ENCODE peak calls at places on chromosome X, in four cellular contexts. One of them, this sample, is unnamed.

GRCh38 chrX:145213504-145213903 is 33.8 kb upstream of the SPANXN1 start:
- DNase-seq in HepG2: no peak
- DNase-seq in A549: peak; percentile 19
- DNase-seq in K562: peak; percentile 3
- DNase-seq in this sample: no peak

GRCh38 chrX:23797371-23798128 is 14.6 kb downstream of the SAT1 start:
- DNase-seq in K562: no peak
- DNase-seq in HepG2: no peak
- DNase-seq in A549: no peak
- DNase-seq in this sample: no peak

GRCh38 chrX:16002185-16002584 is 121.2 kb upstream of the GRPR start:
- DNase-seq in HepG2: no peak
- DNase-seq in K562: no peak
- DNase-seq in A549: no peak
- DNase-seq in this sample: no peak

GRCh38 chrX:17375631-17376380 is 806 bp downstream of the NHS start:
- DNase-seq in HepG2: no peak
- DNase-seq in K562: no peak
- DNase-seq in A549: peak; percentile 48
- DNase-seq in this sample: peak; percentile 38

GRCh38 chrX:41984628-41985027 is 61.3 kb upstream of the CASK start:
- DNase-seq in HepG2: no peak
- DNase-seq in K562: no peak
- DNase-seq in A549: no peak
- DNase-seq in this sample: no peak

GRCh38 chrX:43643662-43644061 is 12.4 kb upstream of the MAOA start:
- DNase-seq in HepG2: no peak
- DNase-seq in A549: no peak
- DNase-seq in K562: no peak
- DNase-seq in this sample: no peak

GRCh38 chrX:97290199-97290598 is 406.5 kb downstream of the RPA4 start:
- DNase-seq in A549: no peak
- DNase-seq in HepG2: peak; percentile 14
- DNase-seq in K562: no peak
- DNase-seq in this sample: no peak

GRCh38 chrX:1646009-1646408 is 31.1 kb downstream of the ASMT start:
- DNase-seq in K562: no peak
- DNase-seq in A549: no peak
- DNase-seq in HepG2: no peak
- DNase-seq in this sample: no peak

GRCh38 chrX:104913348-104913747 is 307.1 kb downstream of the TEX13A start:
- DNase-seq in A549: peak; percentile 7
- DNase-seq in K562: peak; percentile 0
- DNase-seq in HepG2: peak; percentile 1
- DNase-seq in this sample: no peak

GRCh38 chrX:21735753-21736127 is 22.2 kb downstream of the SMPX start:
- DNase-seq in A549: no peak
- DNase-seq in HepG2: no peak
- DNase-seq in K562: no peak
- DNase-seq in this sample: no peak

GRCh38 chrX:71615954-71616353 is 2.4 kb downstream of the CXCR3 start:
- DNase-seq in K562: no peak
- DNase-seq in HepG2: no peak
- DNase-seq in A549: no peak
- DNase-seq in this sample: no peak

GRCh38 chrX:103362504-103362903 is 6.2 kb downstream of the TCEAL9 start:
- DNase-seq in HepG2: peak; percentile 75
- DNase-seq in A549: peak; percentile 49
- DNase-seq in K562: no peak
- DNase-seq in this sample: no peak

GRCh38 chrX:40734956-40735317 is 405 bp downstream of the MED14 start:
- DNase-seq in HepG2: no peak
- DNase-seq in A549: peak; percentile 11
- DNase-seq in K562: peak; percentile 34
- DNase-seq in this sample: no peak

GRCh38 chrX:137427061-137427778 is 138.7 kb upstream of the ZIC3 start:
- DNase-seq in K562: no peak
- DNase-seq in HepG2: no peak
- DNase-seq in A549: no peak
- DNase-seq in this sample: peak; percentile 35

GRCh38 chrX:115582035-115582870 is 21.3 kb downstream of the PLS3 start:
- DNase-seq in HepG2: no peak
- DNase-seq in K562: no peak
- DNase-seq in A549: no peak
- DNase-seq in this sample: no peak

GRCh38 chrX:135890087-135890585 is 3.1 kb downstream of the CT45A10 start:
- DNase-seq in HepG2: no peak
- DNase-seq in A549: no peak
- DNase-seq in K562: no peak
- DNase-seq in this sample: no peak

GRCh38 chrX:1903380-1903935 is 288.6 kb downstream of the ASMT start:
- DNase-seq in A549: peak; percentile 91
- DNase-seq in K562: no peak
- DNase-seq in HepG2: peak; percentile 70
- DNase-seq in this sample: no peak

GRCh38 chrX:154327026-154327820 is 31.6 kb downstream of the TKTL1 start:
- DNase-seq in A549: no peak
- DNase-seq in K562: no peak
- DNase-seq in HepG2: no peak
- DNase-seq in this sample: no peak
- TF ChIP-seq HMGXB4 in A549: no peak
- TF ChIP-seq HMGXB4 in K562: no peak
- TF ChIP-seq HMGXB4 in HepG2: no peak
- TF ChIP-seq HMGXB4 in this sample: no peak

GRCh38 chrX:150536455-150537116 is 31.8 kb upstream of the MTM1 start:
- DNase-seq in HepG2: no peak
- DNase-seq in A549: peak; percentile 28
- DNase-seq in K562: peak; percentile 18
- DNase-seq in this sample: no peak

GRCh38 chrX:150529587-150529986 is 38.8 kb upstream of the MTM1 start:
- DNase-seq in K562: no peak
- DNase-seq in HepG2: no peak
- DNase-seq in A549: no peak
- DNase-seq in this sample: no peak

GRCh38 chrX:150531467-150531866 is 37.0 kb upstream of the MTM1 start:
- DNase-seq in HepG2: no peak
- DNase-seq in A549: no peak
- DNase-seq in K562: no peak
- DNase-seq in this sample: no peak

GRCh38 chrX:150530821-150531220 is 37.6 kb upstream of the MTM1 start:
- DNase-seq in K562: no peak
- DNase-seq in A549: no peak
- DNase-seq in HepG2: no peak
- DNase-seq in this sample: no peak

GRCh38 chrX:150533863-150534262 is 34.6 kb upstream of the MTM1 start:
- DNase-seq in HepG2: no peak
- DNase-seq in A549: no peak
- DNase-seq in K562: peak; percentile 49
- DNase-seq in this sample: no peak
- TF ChIP-seq HMGXB4 in HepG2: no peak
- TF ChIP-seq HMGXB4 in A549: no peak
- TF ChIP-seq HMGXB4 in K562: no peak
- TF ChIP-seq HMGXB4 in this sample: no peak

DNA sequence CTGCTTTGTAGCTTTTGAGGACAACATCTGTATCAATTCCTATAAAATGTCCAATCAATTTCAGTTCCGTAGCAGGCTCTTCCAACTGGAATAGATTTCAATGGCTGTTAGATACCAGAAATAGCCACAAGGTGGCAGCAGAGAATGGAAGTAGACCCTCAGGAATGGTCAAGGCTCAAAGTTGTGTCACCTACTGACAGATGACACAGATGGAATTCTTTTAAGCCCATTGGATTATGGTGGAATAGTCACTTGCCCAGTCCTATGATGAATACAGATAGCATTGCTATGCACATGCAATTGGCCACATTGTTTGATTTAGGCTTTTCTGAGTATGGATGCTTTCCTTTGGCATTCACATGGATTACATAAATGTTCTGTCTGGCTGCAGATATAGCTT is 130.4 kb upstream of the RADX start:
- DNase-seq in HepG2: peak; percentile 50
- DNase-seq in A549: peak; percentile 48
- DNase-seq in K562: peak; percentile 43
- DNase-seq in this sample: peak; percentile 11
- TF ChIP-seq HMGXB4 in HepG2: no peak
- TF ChIP-seq HMGXB4 in A549: no peak
- TF ChIP-seq HMGXB4 in K562: no peak
- TF ChIP-seq HMGXB4 in this sample: no peak

DNA sequence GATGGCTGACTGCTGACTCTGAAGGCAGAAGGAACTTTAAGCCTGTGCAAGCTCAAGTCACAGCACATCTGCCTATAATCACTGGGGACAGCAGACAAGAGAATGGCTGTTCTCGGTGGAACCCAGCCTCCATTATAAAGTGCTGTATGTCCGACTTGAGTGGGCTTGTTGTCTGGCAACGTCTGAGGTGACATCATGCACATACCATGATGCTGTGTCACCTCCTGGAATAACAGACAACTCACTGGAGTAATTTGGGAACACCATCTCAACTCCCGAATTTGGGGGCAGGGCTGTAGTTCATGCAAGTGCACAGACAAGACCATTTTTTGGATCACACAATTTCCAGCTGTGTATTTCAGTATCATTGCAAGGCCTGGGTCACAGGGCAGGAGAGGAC is 59.8 kb upstream of the GPM6B start:
- DNase-seq in K562: no peak
- DNase-seq in HepG2: no peak
- DNase-seq in A549: peak; percentile 2
- DNase-seq in this sample: no peak
- TF ChIP-seq HMGXB4 in K562: no peak
- TF ChIP-seq HMGXB4 in HepG2: no peak
- TF ChIP-seq HMGXB4 in A549: no peak
- TF ChIP-seq HMGXB4 in this sample: no peak

DNA sequence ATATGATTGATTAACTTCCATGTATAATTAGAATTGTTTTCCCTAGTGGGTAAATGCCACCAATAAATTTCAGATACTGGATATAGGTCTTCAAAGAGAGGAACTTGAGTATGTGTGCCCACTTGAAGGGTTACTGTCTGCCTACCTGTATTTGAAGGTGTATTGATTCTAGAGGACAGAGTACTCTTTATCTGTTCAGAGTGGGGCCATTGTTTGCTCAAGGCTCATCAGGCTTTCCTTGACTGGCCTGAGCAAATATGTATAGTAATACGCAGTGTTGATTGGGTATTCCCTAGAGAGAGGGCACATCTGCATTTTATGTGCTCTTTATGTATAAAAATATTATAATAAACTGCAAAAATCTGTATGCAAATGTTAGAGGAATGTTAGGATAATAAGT is 23.7 kb downstream of the RP2 start:
- DNase-seq in HepG2: peak; percentile 49
- DNase-seq in K562: no peak
- DNase-seq in A549: no peak
- DNase-seq in this sample: no peak
- TF ChIP-seq HMGXB4 in HepG2: no peak
- TF ChIP-seq HMGXB4 in K562: no peak
- TF ChIP-seq HMGXB4 in A549: no peak
- TF ChIP-seq HMGXB4 in this sample: no peak